ENCODE peak calls at places on chromosomes 16 and 17, in five cellular contexts. N is HT-29, P is M059J, S is RCC 7860, M is H7. J is an unnamed sample.

GRCh38 chr17:2074919-2075318 is 20.0 kb downstream of the HIC1 start:
- DNase-seq in P (no peak), S (no peak), N (no peak), M (no peak), J (no peak)

GRCh38 chr17:2438823-2439222 is 38.0 kb upstream of the MNT start:
- DNase-seq in P (peak), M (no peak), N (no peak), S (no peak), J (no peak)

GRCh38 chr17:18143044-18143936 is 34.7 kb downstream of the MYO15A start:
- DNase-seq in M (peak), P (peak), S (no peak), N (no peak), J (no peak)

GRCh38 chr16:29820271-29820701 is at the start of gene MVP:
- DNase-seq in S (peak), M (no peak), P (peak), N (peak), J (peak)

GRCh38 chr16:68229431-68230175 is 6.3 kb downstream of the ESRP2 start:
- DNase-seq in N (peak), P (peak), S (peak), M (peak), J (peak)

GRCh38 chr16:57277586-57277985 is 6.9 kb downstream of the PLLP start:
- DNase-seq in S (peak), P (peak), M (peak), N (no peak), J (no peak)

GRCh38 chr16:68081796-68082567 is 3.2 kb upstream of the NFATC3 start:
- DNase-seq in P (peak), N (no peak), S (no peak), M (peak), J (no peak)

GRCh38 chr16:26569793-26570192 is 496.9 kb upstream of the C16orf82 start:
- DNase-seq in M (peak), N (peak), P (peak), S (no peak), J (peak)

GRCh38 chr17:28151001-28151400 is 108.5 kb downstream of the NLK start:
- DNase-seq in N (no peak), S (no peak), P (no peak), M (no peak), J (peak)

GRCh38 chr16:50050802-50051201 is 15.0 kb upstream of the HEATR3 start:
- DNase-seq in M (no peak), P (no peak), N (no peak), S (no peak), J (no peak)

GRCh38 chr16:48188449-48189102 is 32.8 kb upstream of the ABCC12 start:
- DNase-seq in M (no peak), P (no peak), S (no peak), N (no peak), J (no peak)

GRCh38 chr16:81650982-81651562 is 128.0 kb upstream of the PLCG2 start:
- DNase-seq in P (no peak), M (peak), N (no peak), S (no peak), J (peak)

GRCh38 chr16:87742781-87743490 is 22.9 kb downstream of the KLHDC4 start:
- DNase-seq in M (no peak), S (no peak), N (no peak), P (no peak), J (no peak)

GRCh38 chr16:11145173-11145820 is 110.7 kb downstream of the SOCS1 start:
- DNase-seq in M (no peak), N (no peak), S (no peak), P (peak), J (peak)

GRCh38 chr16:58413359-58413758 is 21.1 kb downstream of the GINS3 start:
- DNase-seq in S (no peak), N (no peak), M (no peak), P (no peak), J (peak)

GRCh38 chr16:88533945-88534641 is 36.1 kb upstream of the ZC3H18 start:
- DNase-seq in P (peak), M (peak), N (peak), S (peak), J (no peak)

GRCh38 chr17:31321481-31321880 is at the start of gene EVI2A:
- DNase-seq in M (no peak), P (peak), S (peak), N (no peak), J (no peak)

GRCh38 chr17:77388384-77389306 is 247.9 kb downstream of the SEC14L1 start:
- DNase-seq in N (peak), P (no peak), M (no peak), S (no peak), J (no peak)

GRCh38 chr16:6684076-6684673 is 648.5 kb upstream of the RBFOX1 start:
- DNase-seq in P (peak), M (peak), N (no peak), S (no peak), J (no peak)

GRCh38 chr17:31571124-31571892 is 179.8 kb downstream of the RAB11FIP4 start:
- DNase-seq in P (peak), S (peak), N (no peak), M (peak), J (no peak)

GRCh38 chr17:28953444-28954118 is 2.3 kb upstream of the PHF12 start:
- DNase-seq in N (peak), P (peak), M (peak), S (no peak), J (no peak)

GRCh38 chr16:11670171-11671131 is 2.2 kb downstream of the SNN start:
- DNase-seq in S (no peak), N (no peak), M (peak), P (no peak), J (no peak)

GRCh38 chr16:35154627-35155026 is 1695.2 kb downstream of the TP53TG3F start:
- DNase-seq in N (no peak), S (no peak), M (no peak), P (no peak), J (no peak)

GRCh38 chr17:33154869-33155455 is 138.1 kb downstream of the ASIC2 start:
- DNase-seq in P (no peak), M (no peak), N (no peak), S (no peak), J (peak)

GRCh38 chr17:791807-792206 is 9.7 kb downstream of the MRM3 start:
- DNase-seq in S (no peak), P (no peak), M (no peak), N (no peak), J (no peak)

GRCh38 chr17:3990391-3991127 is 26.3 kb upstream of the ATP2A3 start:
- DNase-seq in S (no peak), P (no peak), N (peak), M (peak), J (no peak)

GRCh38 chr17:27644586-27644985 is 13.6 kb downstream of the LGALS9 start:
- DNase-seq in P (no peak), M (no peak), S (no peak), N (no peak), J (no peak)

GRCh38 chr16:22191966-22192260 is 14.2 kb upstream of the EEF2K start:
- DNase-seq in S (no peak), M (no peak), N (no peak), P (no peak), J (no peak)

GRCh38 chr17:8392274-8392673 is 5.4 kb downstream of the RNF222 start:
- DNase-seq in N (no peak), S (no peak), P (no peak), M (peak), J (no peak)

GRCh38 chr16:28499854-28500253 is 5.4 kb downstream of the APOBR start:
- DNase-seq in M (no peak), N (no peak), P (peak), S (peak), J (no peak)

GRCh38 chr17:57522436-57523005 is 222.6 kb downstream of the CCDC182 start:
- DNase-seq in S (no peak), P (no peak), M (no peak), N (no peak), J (no peak)

GRCh38 chr17:36030949-36031348 is 13.2 kb upstream of the CCL23 start:
- DNase-seq in S (no peak), N (no peak), P (no peak), M (no peak), J (no peak)

GRCh38 chr17:32494621-32495346 is 8.0 kb downstream of the CDK5R1 start:
- DNase-seq in S (no peak), P (peak), N (no peak), M (peak), J (peak)

GRCh38 chr16:87043273-87044030 is 273.7 kb downstream of the C16orf95 start:
- DNase-seq in N (no peak), M (no peak), P (no peak), S (no peak), J (peak)